ENCODE peak calls at places on chromosomes 4 and X, in six cellular contexts. W is stimulated activated CD4-positive, alpha-beta T cell treated with anti-CD3 and anti-CD28 coated beads, Interleukin-4, amount 100 ng/mL, for 24 hours; F is KBM-7; J is RKO; X is neuronal stem cell; N is GM20000. C is an unnamed sample.

GRCh38 chrX:133880032-133880443 is 105.4 kb downstream of the GPC3 start:
- DNase-seq in F (no peak), J (no peak), N (no peak), W (no peak), X (no peak), C (no peak)

GRCh38 chrX:10011991-10012390 is 44.8 kb downstream of the CLDN34 start:
- DNase-seq in X (no peak), N (no peak), J (no peak), W (peak), F (peak), C (no peak)

GRCh38 chr4:38040619-38041018 is 80.4 kb downstream of the PTTG2 start:
- DNase-seq in X (no peak), N (no peak), J (no peak), F (no peak), W (no peak), C (no peak)

GRCh38 chr4:147378780-147379179 is 102.1 kb upstream of the EDNRA start:
- DNase-seq in J (no peak), W (no peak), N (no peak), F (no peak), X (no peak), C (no peak)

GRCh38 chr4:148034821-148035220 is 302.9 kb downstream of the ARHGAP10 start:
- DNase-seq in N (no peak), X (no peak), J (no peak), W (no peak), F (no peak), C (no peak)

GRCh38 chrX:109840585-109840984 is 107.5 kb upstream of the ACSL4 start:
- DNase-seq in W (peak), N (no peak), J (peak), F (peak), X (no peak), C (no peak)

GRCh38 chr4:150994721-150995120 is 20.4 kb downstream of the LRBA start:
- DNase-seq in W (no peak), F (no peak), N (no peak), X (no peak), J (no peak), C (no peak)

GRCh38 chr4:17317526-17317925 is 194.4 kb downstream of the QDPR start:
- DNase-seq in J (no peak), W (no peak), N (no peak), F (no peak), X (no peak), C (no peak)

GRCh38 chr4:39932776-39933402 is 44.8 kb downstream of the PDS5A start:
- DNase-seq in J (no peak), F (no peak), N (peak), W (peak), X (no peak), C (peak)